ENCODE peak calls at places on chromosomes 3 and 15, in four cellular contexts. One of them, this sample, is unnamed.

GRCh38 chr3:45105855-45106655 is 40.1 kb downstream of the CDCP1 start:
- DNase-seq in PC-3: peak; percentile 92
- DNase-seq in effector memory CD4-positive, alpha-beta T cell: peak; percentile 27
- DNase-seq in esophagus squamous epithelium: no peak
- DNase-seq in this sample: no peak

GRCh38 chr3:149152420-149152819 is 23.0 kb downstream of the HPS3 start:
- DNase-seq in PC-3: no peak
- DNase-seq in effector memory CD4-positive, alpha-beta T cell: no peak
- DNase-seq in esophagus squamous epithelium: no peak
- DNase-seq in this sample: no peak

GRCh38 chr3:30658328-30659052 is 52.1 kb downstream of the TGFBR2 start:
- DNase-seq in PC-3: peak; percentile 83
- DNase-seq in effector memory CD4-positive, alpha-beta T cell: no peak
- DNase-seq in esophagus squamous epithelium: no peak
- DNase-seq in this sample: no peak

GRCh38 chr3:114519415-114519814 is 225.6 kb downstream of the TIGIT start:
- DNase-seq in PC-3: no peak
- DNase-seq in effector memory CD4-positive, alpha-beta T cell: no peak
- DNase-seq in esophagus squamous epithelium: no peak
- DNase-seq in this sample: peak; percentile 4

GRCh38 chr3:163196815-163197214 is 1700.2 kb downstream of the OTOL1 start:
- DNase-seq in PC-3: no peak
- DNase-seq in effector memory CD4-positive, alpha-beta T cell: no peak
- DNase-seq in esophagus squamous epithelium: no peak
- DNase-seq in this sample: no peak

GRCh38 chr3:63814300-63814699 is 4.8 kb upstream of the C3orf49 start:
- DNase-seq in PC-3: no peak
- DNase-seq in effector memory CD4-positive, alpha-beta T cell: no peak
- DNase-seq in esophagus squamous epithelium: no peak
- DNase-seq in this sample: no peak

GRCh38 chr15:83206971-83207621 is 527 bp downstream of the HDGFL3 start:
- DNase-seq in PC-3: peak; percentile 25
- DNase-seq in effector memory CD4-positive, alpha-beta T cell: no peak
- DNase-seq in esophagus squamous epithelium: no peak
- DNase-seq in this sample: no peak

GRCh38 chr3:177410734-177411133 is 213.5 kb upstream of the TBL1XR1 start:
- DNase-seq in PC-3: peak; percentile 66
- DNase-seq in effector memory CD4-positive, alpha-beta T cell: no peak
- DNase-seq in esophagus squamous epithelium: no peak
- DNase-seq in this sample: no peak

GRCh38 chr3:32337501-32337900 is 54.2 kb upstream of the CMTM7 start:
- DNase-seq in PC-3: no peak
- DNase-seq in effector memory CD4-positive, alpha-beta T cell: no peak
- DNase-seq in esophagus squamous epithelium: no peak
- DNase-seq in this sample: no peak

GRCh38 chr3:141875893-141876380 is 506 bp upstream of the ATP1B3 start:
- DNase-seq in PC-3: no peak
- DNase-seq in effector memory CD4-positive, alpha-beta T cell: peak; percentile 71
- DNase-seq in esophagus squamous epithelium: no peak
- DNase-seq in this sample: peak; percentile 52

GRCh38 chr15:69120732-69121131 is 39.7 kb upstream of the GLCE start:
- DNase-seq in PC-3: no peak
- DNase-seq in effector memory CD4-positive, alpha-beta T cell: no peak
- DNase-seq in esophagus squamous epithelium: no peak
- DNase-seq in this sample: no peak

GRCh38 chr3:156516951-156517350 is 38.0 kb downstream of the SSR3 start:
- DNase-seq in PC-3: no peak
- DNase-seq in effector memory CD4-positive, alpha-beta T cell: no peak
- DNase-seq in esophagus squamous epithelium: no peak
- DNase-seq in this sample: no peak

GRCh38 chr3:112647122-112647521 is 6.2 kb upstream of the CCDC80 start:
- DNase-seq in PC-3: peak; percentile 91
- DNase-seq in effector memory CD4-positive, alpha-beta T cell: no peak
- DNase-seq in esophagus squamous epithelium: no peak
- DNase-seq in this sample: no peak
- H3K27ac ChIP-seq in PC-3: peak overlapping the region; percentile 60
- H3K27ac ChIP-seq in effector memory CD4-positive, alpha-beta T cell: no peak overlapping the region
- H3K27ac ChIP-seq in esophagus squamous epithelium: no peak overlapping the region
- H3K27ac ChIP-seq in this sample: no peak overlapping the region

DNA sequence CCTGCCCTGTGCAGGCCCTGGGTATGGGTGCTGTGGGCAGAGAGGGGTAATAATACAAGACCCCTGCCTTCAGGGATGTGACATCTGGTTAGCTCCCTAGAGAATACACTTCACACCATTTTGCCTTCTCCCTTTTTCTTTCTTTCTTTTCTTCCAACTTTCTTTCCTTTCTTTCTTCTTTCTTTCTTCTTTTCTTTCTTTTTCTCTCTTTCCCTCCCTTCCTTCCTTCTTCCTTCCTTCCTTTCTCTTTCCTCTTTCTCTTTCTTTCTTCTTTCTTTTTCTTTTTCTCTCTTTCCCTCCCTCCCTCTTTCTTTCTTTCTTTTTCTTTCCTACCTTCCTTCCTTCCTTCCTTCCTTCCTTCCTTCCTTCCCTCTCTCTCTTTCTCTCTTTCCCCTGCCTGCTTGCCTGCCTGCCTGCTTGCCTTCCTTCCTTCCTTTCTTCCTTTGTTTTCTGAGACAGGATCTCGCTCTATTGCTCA is 68.4 kb upstream of the ABHD17C start:
- DNase-seq in PC-3: no peak
- DNase-seq in effector memory CD4-positive, alpha-beta T cell: no peak
- DNase-seq in esophagus squamous epithelium: no peak
- DNase-seq in this sample: no peak
- H3K27ac ChIP-seq in PC-3: no peak overlapping the region
- H3K27ac ChIP-seq in effector memory CD4-positive, alpha-beta T cell: no peak overlapping the region
- H3K27ac ChIP-seq in esophagus squamous epithelium: no peak overlapping the region
- H3K27ac ChIP-seq in this sample: no peak overlapping the region

GRCh38 chr3:124034016-124034808 is 42.3 kb upstream of the ROPN1 start:
- DNase-seq in PC-3: peak; percentile 22
- DNase-seq in effector memory CD4-positive, alpha-beta T cell: no peak
- DNase-seq in esophagus squamous epithelium: no peak
- DNase-seq in this sample: no peak

GRCh38 chr3:124032351-124032880 is 40.5 kb upstream of the ROPN1 start:
- DNase-seq in PC-3: peak; percentile 15
- DNase-seq in effector memory CD4-positive, alpha-beta T cell: no peak
- DNase-seq in esophagus squamous epithelium: no peak
- DNase-seq in this sample: no peak

GRCh38 chr3:124034809-124035152 is 42.9 kb upstream of the ROPN1 start:
- DNase-seq in PC-3: no peak
- DNase-seq in effector memory CD4-positive, alpha-beta T cell: no peak
- DNase-seq in esophagus squamous epithelium: no peak
- DNase-seq in this sample: no peak

GRCh38 chr3:124033360-124034015 is 41.6 kb upstream of the ROPN1 start:
- DNase-seq in PC-3: peak; percentile 10
- DNase-seq in effector memory CD4-positive, alpha-beta T cell: no peak
- DNase-seq in esophagus squamous epithelium: no peak
- DNase-seq in this sample: no peak

GRCh38 chr3:124032881-124033359 is 41.0 kb upstream of the ROPN1 start:
- DNase-seq in PC-3: peak; percentile 85
- DNase-seq in effector memory CD4-positive, alpha-beta T cell: peak; percentile 26
- DNase-seq in esophagus squamous epithelium: no peak
- DNase-seq in this sample: peak; percentile 75
- H3K27ac ChIP-seq in PC-3: no peak overlapping the region
- H3K27ac ChIP-seq in effector memory CD4-positive, alpha-beta T cell: no peak overlapping the region
- H3K27ac ChIP-seq in esophagus squamous epithelium: peak overlapping the region; percentile 69
- H3K27ac ChIP-seq in this sample: peak overlapping the region; percentile 85

GRCh38 chr3:128430276-128430675 is 36.4 kb downstream of the DNAJB8 start:
- DNase-seq in PC-3: no peak
- DNase-seq in effector memory CD4-positive, alpha-beta T cell: no peak
- DNase-seq in esophagus squamous epithelium: no peak
- DNase-seq in this sample: no peak

GRCh38 chr3:128430731-128431130 is 36.0 kb downstream of the DNAJB8 start:
- DNase-seq in PC-3: no peak
- DNase-seq in effector memory CD4-positive, alpha-beta T cell: no peak
- DNase-seq in esophagus squamous epithelium: no peak
- DNase-seq in this sample: no peak

GRCh38 chr3:128429275-128429674 is 37.4 kb downstream of the DNAJB8 start:
- DNase-seq in PC-3: no peak
- DNase-seq in effector memory CD4-positive, alpha-beta T cell: no peak
- DNase-seq in esophagus squamous epithelium: no peak
- DNase-seq in this sample: no peak

GRCh38 chr3:128427872-128428822 is 38.5 kb downstream of the DNAJB8 start:
- DNase-seq in PC-3: no peak
- DNase-seq in effector memory CD4-positive, alpha-beta T cell: no peak
- DNase-seq in esophagus squamous epithelium: no peak
- DNase-seq in this sample: no peak

GRCh38 chr3:128429751-128430150 is 36.9 kb downstream of the DNAJB8 start:
- DNase-seq in PC-3: no peak
- DNase-seq in effector memory CD4-positive, alpha-beta T cell: no peak
- DNase-seq in esophagus squamous epithelium: no peak
- DNase-seq in this sample: no peak
- H3K27ac ChIP-seq in PC-3: no peak overlapping the region
- H3K27ac ChIP-seq in effector memory CD4-positive, alpha-beta T cell: no peak overlapping the region
- H3K27ac ChIP-seq in esophagus squamous epithelium: no peak overlapping the region
- H3K27ac ChIP-seq in this sample: no peak overlapping the region

GRCh38 chr3:8542190-8542980 is 40.8 kb downstream of the LMCD1 start:
- DNase-seq in PC-3: no peak
- DNase-seq in effector memory CD4-positive, alpha-beta T cell: no peak
- DNase-seq in esophagus squamous epithelium: no peak
- DNase-seq in this sample: no peak
- H3K27ac ChIP-seq in PC-3: no peak overlapping the region
- H3K27ac ChIP-seq in effector memory CD4-positive, alpha-beta T cell: no peak overlapping the region
- H3K27ac ChIP-seq in esophagus squamous epithelium: no peak overlapping the region
- H3K27ac ChIP-seq in this sample: no peak overlapping the region

DNA sequence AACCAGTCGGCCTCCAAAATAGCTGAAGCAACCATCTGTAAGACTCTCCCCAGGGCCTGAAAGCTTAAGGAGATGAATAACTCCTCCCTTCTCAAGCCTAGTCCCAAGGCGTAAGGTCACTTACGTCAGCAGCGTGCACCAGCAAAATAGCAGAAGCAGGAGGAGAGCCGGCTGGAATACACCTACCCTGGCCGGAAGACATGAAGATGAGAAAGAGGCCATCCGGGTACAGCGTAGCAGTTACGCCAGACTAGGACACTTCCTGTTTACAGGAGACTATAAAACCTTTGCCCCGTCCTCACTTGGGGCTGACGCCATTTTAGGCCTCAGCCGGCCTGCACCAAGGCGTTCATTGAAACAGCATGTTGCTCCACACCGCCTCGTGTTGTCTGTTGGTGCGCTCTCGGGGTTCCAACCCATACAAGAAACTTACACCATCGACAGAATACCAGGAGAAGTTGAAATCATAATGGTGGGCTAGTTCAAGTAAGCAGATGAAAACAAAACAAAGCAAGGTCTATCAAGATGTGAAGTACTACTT is 2.5 kb downstream of the CFAP92 start:
- DNase-seq in PC-3: no peak
- DNase-seq in effector memory CD4-positive, alpha-beta T cell: no peak
- DNase-seq in esophagus squamous epithelium: no peak
- DNase-seq in this sample: no peak
- H3K27ac ChIP-seq in PC-3: no peak overlapping the region
- H3K27ac ChIP-seq in effector memory CD4-positive, alpha-beta T cell: no peak overlapping the region
- H3K27ac ChIP-seq in esophagus squamous epithelium: no peak overlapping the region
- H3K27ac ChIP-seq in this sample: no peak overlapping the region

GRCh38 chr3:190566043-190566933 is 52.4 kb downstream of the IL1RAP start:
- DNase-seq in PC-3: peak; percentile 99
- DNase-seq in effector memory CD4-positive, alpha-beta T cell: no peak
- DNase-seq in esophagus squamous epithelium: peak; percentile 37
- DNase-seq in this sample: no peak
- H3K27ac ChIP-seq in PC-3: peak overlapping the region; percentile 88
- H3K27ac ChIP-seq in effector memory CD4-positive, alpha-beta T cell: no peak overlapping the region
- H3K27ac ChIP-seq in esophagus squamous epithelium: peak overlapping the region; percentile 52
- H3K27ac ChIP-seq in this sample: no peak overlapping the region

This sample was measured in caudate nucleus.